ENCODE peak calls at places on chromosomes 16 and 17, in four cellular contexts. C is mucosa of descending colon, R is osteoblast, N is mammary epithelial cell. V is an unnamed sample.

GRCh38 chr17:79070266-79070880 is 4.3 kb upstream of the ENGASE start:
- DNase-seq in N (no peak), C (peak), R (peak), V (no peak)

GRCh38 chr16:55059146-55059545 is 128.5 kb downstream of the IRX5 start:
- DNase-seq in R (no peak), C (no peak), N (no peak), V (no peak)

GRCh38 chr17:19724501-19725420 is 8.4 kb upstream of the SLC47A2 start:
- DNase-seq in N (peak), C (peak), R (peak), V (peak)

GRCh38 chr17:72426948-72427760 is 306.3 kb downstream of the SOX9 start:
- DNase-seq in R (no peak), C (peak), N (no peak), V (no peak)

GRCh38 chr16:23678430-23679273 is at the start of gene PLK1:
- DNase-seq in R (peak), N (peak), C (peak), V (peak)

GRCh38 chr16:502179-502943 is 25.2 kb upstream of the CAPN15 start:
- DNase-seq in N (peak), C (peak), R (peak), V (peak)

GRCh38 chr16:85606920-85607319 is 6.2 kb upstream of the GSE1 start:
- DNase-seq in C (no peak), R (no peak), N (no peak), V (no peak)

GRCh38 chr17:17348872-17349723 is 45.9 kb downstream of the NT5M start:
- DNase-seq in R (peak), N (no peak), C (no peak), V (no peak)

GRCh38 chr17:27321372-27321771 is 27.5 kb downstream of the WSB1 start:
- DNase-seq in C (no peak), R (no peak), N (no peak), V (no peak)

GRCh38 chr16:72470541-72470940 is 298.6 kb upstream of the PMFBP1 start:
- DNase-seq in C (no peak), N (no peak), R (no peak), V (no peak)

GRCh38 chr16:67163903-67164558 is 514 bp upstream of the HSF4 start:
- DNase-seq in R (peak), C (no peak), N (no peak), V (no peak)

GRCh38 chr17:58006563-58006923 is 503 bp downstream of the SRSF1 start:
- DNase-seq in C (peak), R (peak), N (peak), V (peak)

GRCh38 chr17:35709874-35710273 is 21.6 kb upstream of the RASL10B start:
- DNase-seq in C (no peak), N (no peak), R (no peak), V (peak)

GRCh38 chr16:1413684-1414531 is 596 bp downstream of the UNKL start:
- DNase-seq in R (peak), C (peak), N (peak), V (peak)

GRCh38 chr17:17366941-17367885 is 64.0 kb downstream of the NT5M start:
- DNase-seq in R (peak), N (no peak), C (no peak), V (no peak)

GRCh38 chr16:85005278-85006069 is 5.9 kb downstream of the ZDHHC7 start:
- DNase-seq in N (peak), R (no peak), C (no peak), V (peak)

GRCh38 chr16:89142474-89143197 is 28.9 kb upstream of the CDH15 start:
- DNase-seq in R (peak), N (no peak), C (peak), V (no peak)

GRCh38 chr17:82858376-82859126 is 18.7 kb upstream of the ZNF750 start:
- DNase-seq in C (peak), N (peak), R (peak), V (peak)

GRCh38 chr17:74380959-74381808 is 13.9 kb downstream of the GPR142 start:
- DNase-seq in C (peak), R (peak), N (no peak), V (no peak)

GRCh38 chr16:3982216-3982615 is 101.7 kb upstream of the CREBBP start:
- DNase-seq in C (no peak), R (no peak), N (no peak), V (no peak)

DNA sequence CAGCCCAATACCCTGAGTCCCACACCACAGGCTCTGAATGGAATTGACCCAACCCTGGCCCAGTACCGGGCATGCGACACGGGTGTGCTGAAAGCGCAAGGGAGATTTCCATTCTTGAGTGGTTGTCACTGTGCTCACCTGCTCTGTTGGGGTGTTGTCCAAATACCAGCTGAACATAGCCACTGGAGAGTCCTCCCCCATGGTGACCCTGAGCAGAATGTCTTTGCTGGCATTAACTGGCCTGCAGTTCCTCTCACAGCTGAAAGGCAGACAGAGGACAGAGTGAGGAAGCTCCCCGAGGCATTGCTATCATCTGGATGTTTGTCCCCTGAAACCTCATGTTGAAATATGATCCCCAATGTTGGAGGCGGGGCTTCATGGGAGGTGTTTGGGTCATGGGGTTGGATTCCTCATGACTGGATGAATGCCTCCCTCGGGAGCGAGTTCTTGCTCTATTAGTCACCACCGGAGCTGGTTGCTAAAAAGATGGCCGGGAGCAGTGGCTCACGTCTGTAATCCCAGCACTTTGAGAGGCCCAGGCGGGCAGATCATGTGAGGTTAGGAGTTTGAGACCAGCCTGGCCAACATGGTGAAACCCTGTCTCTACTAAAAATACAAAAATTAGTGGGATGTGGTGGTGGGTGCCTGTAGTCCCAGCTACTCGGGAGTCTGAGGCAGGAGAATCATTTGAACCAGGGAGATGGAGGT is 57.3 kb upstream of the BCO1 start:
- DNase-seq in N (peak), R (peak), C (peak), V (peak)
- H3K4me3 ChIP-seq in N (no peak), R (peak), C (no peak), V (no peak)

DNA sequence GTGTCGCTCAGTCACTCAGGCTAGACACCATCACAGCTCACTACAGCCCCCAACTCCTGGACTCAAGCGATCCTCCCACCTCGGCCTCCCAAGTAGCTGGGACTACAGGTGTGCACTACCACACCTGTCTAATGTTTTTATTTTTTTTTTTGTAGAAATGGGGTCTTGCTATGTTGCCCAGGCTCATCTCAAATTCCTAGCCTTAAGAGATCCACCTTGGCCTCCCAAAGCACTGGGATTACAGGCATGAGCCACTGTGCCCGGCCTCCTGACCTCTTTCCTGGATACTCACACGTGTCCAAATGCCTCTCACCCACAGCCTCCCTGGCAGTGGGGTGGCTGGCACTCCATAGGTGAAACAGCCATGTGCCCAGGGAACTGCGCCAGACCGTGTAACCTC is 17.5 kb downstream of the CAMKK1 start:
- DNase-seq in N (no peak), C (no peak), R (no peak), V (no peak)
- TF ChIP-seq CTCF in N (no peak), C (no peak), R (no peak), V (no peak)

GRCh38 chr16:68731569-68732067 is 5.5 kb upstream of the CDH1 start:
- DNase-seq in R (no peak), N (no peak), C (no peak), V (no peak)
- H3K4me3 ChIP-seq in R (no peak), N (no peak), C (no peak), V (no peak)

DNA sequence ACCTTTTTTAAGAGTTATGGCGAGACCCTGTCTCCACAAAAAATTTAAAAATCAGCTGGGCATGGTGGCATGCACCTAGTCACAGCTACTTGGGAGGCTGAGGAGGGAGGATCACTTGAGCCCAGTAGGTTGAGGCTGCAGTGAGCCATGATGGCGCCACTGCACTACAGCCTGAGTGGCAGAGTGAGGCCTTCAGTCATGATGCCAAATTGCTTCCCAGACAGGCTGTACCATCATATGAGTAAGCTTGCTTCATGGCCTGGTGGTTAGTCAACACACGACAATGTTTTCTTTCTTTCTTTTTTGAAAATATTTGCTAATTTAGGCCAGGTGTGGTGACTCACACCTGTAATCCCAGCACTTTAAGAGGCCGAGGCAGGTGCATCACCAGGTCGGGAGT is 12.5 kb downstream of the NTAN1 start:
- DNase-seq in N (peak), R (no peak), C (no peak), V (peak)
- TF ChIP-seq CTCF in N (no peak), R (no peak), C (no peak), V (no peak)

GRCh38 chr17:47829870-47830269 is 1.5 kb downstream of the MRPL10 start:
- DNase-seq in C (no peak), N (no peak), R (peak), V (no peak)
- H3K4me3 ChIP-seq in C (no peak), N (no peak), R (no peak), V (no peak)

DNA sequence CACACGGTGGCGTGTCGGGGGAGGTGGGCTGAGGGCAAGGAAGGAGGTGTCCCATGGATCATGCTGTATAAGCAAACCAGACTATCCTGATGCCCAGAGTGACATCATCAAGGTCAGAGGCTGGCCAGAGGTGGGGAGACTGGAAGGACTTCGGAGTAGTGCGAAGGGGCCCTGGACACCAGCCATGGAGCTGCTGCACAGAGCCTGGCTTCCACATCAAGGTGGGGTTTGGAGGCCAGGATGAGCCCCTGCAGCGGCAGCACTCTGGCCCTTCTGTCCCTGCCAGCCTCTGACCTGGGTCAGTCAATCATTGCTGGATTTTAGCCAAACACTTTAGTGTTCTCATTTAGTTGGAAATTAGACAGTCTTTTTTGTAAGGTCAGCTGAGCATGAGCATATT is 34.8 kb downstream of the MED13 start:
- DNase-seq in R (no peak), C (no peak), N (no peak), V (no peak)
- TF ChIP-seq CTCF in R (no peak), C (no peak), N (no peak), V (no peak)

DNA sequence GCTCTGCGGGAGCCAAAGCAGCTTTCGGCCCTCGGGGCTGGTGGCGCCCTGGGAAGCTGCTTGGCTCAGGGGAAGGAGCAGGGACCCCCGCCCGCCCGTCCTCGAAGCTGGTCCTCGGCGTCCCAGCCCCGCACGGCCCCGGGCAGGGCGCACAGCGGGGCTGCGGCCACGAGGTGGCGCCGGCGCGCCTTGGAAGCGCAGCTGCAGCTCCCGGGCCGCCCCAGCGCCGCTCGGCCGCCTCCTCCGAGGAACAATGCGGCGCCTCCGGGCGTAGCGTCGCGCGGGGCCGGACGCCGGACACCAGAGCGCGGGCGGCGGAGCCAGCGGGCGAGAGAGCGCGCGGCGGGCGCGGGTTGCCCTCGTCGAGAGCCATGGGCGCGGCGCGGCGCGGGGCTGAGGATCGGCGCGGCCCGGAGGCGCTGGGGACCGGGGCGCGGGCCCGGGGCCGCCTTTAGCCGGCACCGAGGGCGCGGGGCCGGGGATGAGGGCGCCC is at the start of gene MGAT5B:
- DNase-seq in C (peak), R (peak), N (peak), V (peak)
- H3K4me3 ChIP-seq in C (no peak), R (peak), N (peak), V (no peak)

DNA sequence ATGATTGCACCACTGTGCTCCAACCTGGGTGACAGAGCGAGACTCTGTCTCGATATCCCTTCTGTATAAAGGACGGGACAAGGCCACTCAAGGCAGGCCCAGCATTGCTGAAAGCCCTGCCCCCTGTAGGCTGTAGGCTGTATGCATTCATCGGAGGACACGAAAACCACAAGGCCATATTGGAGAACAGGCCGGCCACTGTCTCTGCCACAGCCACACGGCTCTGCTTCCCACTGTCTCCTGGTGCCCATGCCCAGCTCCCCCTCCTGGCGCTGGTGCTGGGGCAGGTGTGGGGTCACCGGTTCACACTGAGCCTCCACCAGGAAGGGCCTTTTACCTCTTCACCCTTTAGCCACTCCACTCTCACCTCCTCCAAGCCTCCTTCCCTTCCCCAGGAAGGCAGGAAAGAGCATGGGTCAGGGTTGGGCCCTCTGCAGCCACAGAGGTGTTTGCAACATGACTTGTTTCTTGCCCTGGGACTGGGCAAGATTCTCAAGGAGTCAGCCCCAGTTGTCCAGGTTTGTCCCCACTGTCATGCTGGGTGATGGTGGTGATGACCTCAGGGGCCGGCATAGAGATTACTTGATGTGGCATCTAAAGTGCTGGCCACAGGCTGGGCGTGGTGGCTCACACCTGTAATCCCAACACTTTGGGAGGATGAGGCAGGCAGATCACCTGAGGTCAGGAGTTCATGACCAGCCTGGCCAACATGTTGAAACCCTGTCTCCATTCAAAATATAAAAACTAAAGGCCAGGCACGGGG is 5.3 kb upstream of the NTN3 start:
- DNase-seq in N (no peak), R (no peak), C (no peak), V (no peak)
- TF ChIP-seq CTCF in N (no peak), R (peak), C (no peak), V (peak)

DNA sequence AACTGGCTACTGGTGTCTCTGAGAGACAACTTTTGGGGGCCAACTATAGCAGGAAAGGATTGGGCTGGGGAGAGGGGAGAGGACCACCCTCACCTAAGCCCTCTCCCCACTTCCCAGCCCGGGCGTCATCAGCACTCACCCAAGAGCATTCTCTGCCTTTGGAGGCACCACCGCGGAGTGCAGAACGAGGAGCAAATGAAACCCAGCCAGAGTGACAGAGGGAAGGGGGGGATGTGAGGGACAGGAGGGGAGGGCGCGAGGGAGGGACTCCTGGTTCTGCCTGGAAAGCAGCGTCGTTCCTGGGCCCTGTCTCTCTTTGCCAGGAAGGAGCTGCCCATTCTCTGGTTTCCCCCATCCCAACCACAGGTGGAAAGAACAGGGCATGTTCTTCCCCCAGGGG is 3.3 kb upstream of the C17orf113 start:
- DNase-seq in R (no peak), C (no peak), N (no peak), V (no peak)
- H3K4me3 ChIP-seq in R (no peak), C (no peak), N (no peak), V (no peak)